ENCODE peak calls at places on chromosomes 7 and 10, in seven cellular contexts. J is GM06990; M is CD8-positive, alpha-beta memory T cell; I is heart left ventricle; R is MM.1S; X is adrenal gland; Z is uterus. B is an unnamed sample. For H3K36me3, the result is how much of the 10 kb centered on the place peaks cover.

GRCh38 chr10:37860494-37861190 is 3.2 kb upstream of the ZNF248 start:
- DNase-seq in I (no peak), J (no peak), R (peak), M (no peak), X (no peak), Z (peak), B (peak)

GRCh38 chr7:100087055-100087750 is 1.6 kb upstream of the COPS6 start:
- DNase-seq in I (no peak), J (no peak), M (no peak), Z (peak), R (no peak), X (no peak), B (peak)

GRCh38 chr7:75817112-75817511 is 3.5 kb upstream of the CCL24 start:
- DNase-seq in Z (no peak), X (no peak), I (no peak), M (no peak), R (no peak), J (no peak), B (no peak)

GRCh38 chr7:47085491-47086275 is 496.2 kb downstream of the TNS3 start:
- DNase-seq in R (no peak), Z (no peak), X (no peak), M (no peak), I (no peak), J (no peak), B (no peak)

GRCh38 chr10:6674282-6674681 is 94.2 kb upstream of the PRKCQ start:
- DNase-seq in X (no peak), J (no peak), I (no peak), M (no peak), Z (no peak), R (peak), B (no peak)

GRCh38 chr10:60044221-60044620 is 137.9 kb upstream of the CCDC6 start:
- DNase-seq in M (no peak), Z (no peak), J (no peak), I (no peak), X (no peak), R (no peak), B (no peak)

GRCh38 chr10:45655219-45655618 is 17.4 kb downstream of the ZFAND4 start:
- DNase-seq in Z (no peak), J (no peak), X (no peak), I (no peak), R (no peak), M (no peak), B (no peak)

GRCh38 chr10:125451319-125451718 is 231.6 kb downstream of the TEX36 start:
- DNase-seq in Z (no peak), I (no peak), X (no peak), J (no peak), R (no peak), M (no peak), B (no peak)

GRCh38 chr10:60717852-60718251 is 60.4 kb upstream of the CDK1 start:
- DNase-seq in R (peak), J (no peak), I (no peak), M (no peak), Z (no peak), X (no peak), B (no peak)

GRCh38 chr10:76411719-76412435 is 980.5 kb downstream of the LRMDA start:
- DNase-seq in R (no peak), X (no peak), Z (peak), I (peak), J (no peak), M (no peak), B (no peak)

GRCh38 chr10:100872034-100872791 is 40.5 kb upstream of the SLF2 start:
- DNase-seq in I (no peak), M (no peak), J (peak), Z (no peak), R (peak), X (no peak), B (no peak)

GRCh38 chr10:130770018-130770630 is 541.4 kb downstream of the TCERG1L start:
- DNase-seq in R (no peak), J (no peak), X (no peak), I (no peak), M (no peak), Z (no peak), B (no peak)

GRCh38 chr7:94907420-94908203 is at the start of gene PPP1R9A:
- DNase-seq in M (no peak), R (peak), Z (peak), I (peak), J (peak), X (peak), B (no peak)

GRCh38 chr7:84953294-84953693 is 233.6 kb downstream of the SEMA3D start:
- DNase-seq in J (no peak), I (no peak), M (no peak), R (no peak), X (no peak), Z (no peak), B (no peak)

GRCh38 chr7:146681487-146681886 is 564.9 kb downstream of the CNTNAP2 start:
- DNase-seq in J (no peak), I (no peak), X (no peak), R (no peak), Z (no peak), M (no peak), B (no peak)

GRCh38 chr10:30538086-30538485 is 91.5 kb downstream of the LYZL2 start:
- DNase-seq in R (no peak), I (no peak), X (no peak), J (no peak), Z (no peak), M (no peak), B (no peak)

GRCh38 chr7:19116121-19117080 is 1.0 kb downstream of the TWIST1 start:
- DNase-seq in M (no peak), Z (peak), I (peak), R (peak), J (peak), X (no peak), B (no peak)

GRCh38 chr7:12884033-12884432 is 196.6 kb downstream of the ARL4A start:
- DNase-seq in R (no peak), Z (no peak), M (no peak), J (no peak), X (no peak), I (no peak), B (no peak)

GRCh38 chr10:51389415-51390342 is 309.7 kb downstream of the CSTF2T start:
- DNase-seq in M (peak), R (peak), J (no peak), Z (no peak), I (peak), X (no peak), B (peak)

GRCh38 chr10:96648297-96648696 is 61.5 kb upstream of the TM9SF3 start:
- DNase-seq in X (no peak), M (no peak), R (no peak), I (no peak), J (no peak), Z (no peak), B (no peak)

GRCh38 chr7:44104880-44105771 is 981 bp downstream of the AEBP1 start:
- DNase-seq in I (no peak), X (no peak), Z (peak), J (no peak), M (no peak), R (no peak), B (peak)

GRCh38 chr7:143900230-143900766 is 1.7 kb downstream of the TCAF1 start:
- DNase-seq in X (peak), Z (no peak), R (no peak), I (no peak), J (no peak), M (no peak), B (no peak)

GRCh38 chr7:86320886-86321285 is 322.8 kb upstream of the GRM3 start:
- DNase-seq in Z (no peak), X (no peak), I (no peak), R (no peak), J (no peak), M (no peak), B (no peak)

GRCh38 chr7:76332073-76332472 is 26.7 kb downstream of the YWHAG start:
- DNase-seq in I (no peak), X (no peak), M (no peak), Z (no peak), J (no peak), R (no peak), B (no peak)

GRCh38 chr7:5553298-5553877 is 129.8 kb upstream of the TNRC18 start:
- DNase-seq in X (no peak), Z (no peak), I (no peak), M (no peak), R (no peak), J (no peak), B (no peak)

GRCh38 chr10:95440756-95441546 is 120.2 kb downstream of the SORBS1 start:
- DNase-seq in I (no peak), X (no peak), M (no peak), J (no peak), Z (no peak), R (peak), B (no peak)

GRCh38 chr7:149202831-149203231 is 7.5 kb downstream of the ZNF282 start:
- DNase-seq in M (no peak), R (no peak), Z (no peak), J (no peak), X (no peak), I (no peak), B (no peak)

GRCh38 chr7:38276096-38276857 is 2.8 kb upstream of the TARP start:
- DNase-seq in R (no peak), Z (no peak), X (no peak), M (no peak), I (no peak), J (no peak), B (no peak)

GRCh38 chr10:67785098-67785497 is 52.9 kb downstream of the DNAJC12 start:
- DNase-seq in M (no peak), Z (no peak), X (no peak), R (no peak), I (no peak), J (no peak), B (no peak)

GRCh38 chr7:20198295-20198694 is 18.9 kb downstream of the MACC1 start:
- DNase-seq in Z (no peak), X (no peak), J (no peak), R (no peak), M (no peak), I (no peak), B (no peak)

GRCh38 chr10:73717564-73717963 is 19.7 kb upstream of the AGAP5 start:
- DNase-seq in X (peak), R (peak), I (no peak), Z (no peak), M (no peak), J (no peak), B (no peak)

GRCh38 chr7:155831807-155832524 is 19.7 kb upstream of the SHH start:
- DNase-seq in M (no peak), I (no peak), R (no peak), X (no peak), J (no peak), Z (no peak), B (no peak)

GRCh38 chr10:80078448-80079311 is at the start of gene TMEM254:
- DNase-seq in J (peak), R (peak), M (peak), X (peak), Z (peak), I (peak), B (peak)

GRCh38 chr10:89404648-89405047 is 9.7 kb upstream of the IFIT5 start:
- DNase-seq in I (no peak), Z (no peak), X (no peak), J (no peak), R (no peak), M (no peak), B (no peak)

GRCh38 chr7:151066273-151066974 is 7.0 kb downstream of the SLC4A2 start:
- DNase-seq in R (no peak), M (no peak), J (no peak), I (no peak), X (no peak), Z (no peak), B (no peak)

GRCh38 chr7:151064993-151065392 is 5.6 kb downstream of the SLC4A2 start:
- DNase-seq in I (no peak), R (no peak), X (no peak), J (no peak), M (no peak), Z (no peak), B (no peak)

GRCh38 chr7:151064454-151064853 is 5.1 kb downstream of the SLC4A2 start:
- DNase-seq in J (no peak), X (no peak), R (no peak), I (no peak), Z (no peak), M (no peak), B (no peak)

GRCh38 chr7:151063212-151063561 is 3.8 kb downstream of the SLC4A2 start:
- DNase-seq in R (no peak), Z (peak), J (no peak), M (no peak), I (no peak), X (peak), B (no peak)

GRCh38 chr7:151065516-151065915 is 6.1 kb downstream of the SLC4A2 start:
- DNase-seq in R (no peak), M (no peak), X (no peak), I (no peak), J (no peak), Z (no peak), B (no peak)
- H3K36me3 ChIP-seq in R (under half), M (under half), X (half or more), I (half or more), J (under half), Z (under half), B (under half)

GRCh38 chr7:74026406-74027123 is 1.4 kb upstream of the ELN start:
- DNase-seq in J (peak), I (peak), Z (peak), X (peak), M (peak), R (peak), B (no peak)
- H3K36me3 ChIP-seq in J (under half), I (under half), Z (under half), X (under half), M (under half), R (under half), B (under half)

GRCh38 chr7:23380556-23380955 is 81.4 kb downstream of the MALSU1 start:
- DNase-seq in I (no peak), J (no peak), M (no peak), X (no peak), R (no peak), Z (no peak), B (no peak)

GRCh38 chr7:23380961-23381360 is 81.8 kb downstream of the MALSU1 start:
- DNase-seq in I (no peak), M (no peak), Z (no peak), X (no peak), R (no peak), J (no peak), B (no peak)

GRCh38 chr7:23387583-23387982 is 82.7 kb downstream of the IGF2BP3 start:
- DNase-seq in J (no peak), Z (no peak), R (no peak), X (no peak), I (no peak), M (no peak), B (no peak)

GRCh38 chr7:23383225-23383624 is 84.1 kb downstream of the MALSU1 start:
- DNase-seq in M (no peak), J (no peak), Z (no peak), I (no peak), X (no peak), R (no peak), B (no peak)

GRCh38 chr7:23385120-23385519 is 85.2 kb downstream of the IGF2BP3 start:
- DNase-seq in M (no peak), X (no peak), Z (no peak), R (no peak), I (no peak), J (no peak), B (no peak)
- H3K36me3 ChIP-seq in M (under half), X (under half), Z (under half), R (under half), I (under half), J (under half), B (under half)

DNA sequence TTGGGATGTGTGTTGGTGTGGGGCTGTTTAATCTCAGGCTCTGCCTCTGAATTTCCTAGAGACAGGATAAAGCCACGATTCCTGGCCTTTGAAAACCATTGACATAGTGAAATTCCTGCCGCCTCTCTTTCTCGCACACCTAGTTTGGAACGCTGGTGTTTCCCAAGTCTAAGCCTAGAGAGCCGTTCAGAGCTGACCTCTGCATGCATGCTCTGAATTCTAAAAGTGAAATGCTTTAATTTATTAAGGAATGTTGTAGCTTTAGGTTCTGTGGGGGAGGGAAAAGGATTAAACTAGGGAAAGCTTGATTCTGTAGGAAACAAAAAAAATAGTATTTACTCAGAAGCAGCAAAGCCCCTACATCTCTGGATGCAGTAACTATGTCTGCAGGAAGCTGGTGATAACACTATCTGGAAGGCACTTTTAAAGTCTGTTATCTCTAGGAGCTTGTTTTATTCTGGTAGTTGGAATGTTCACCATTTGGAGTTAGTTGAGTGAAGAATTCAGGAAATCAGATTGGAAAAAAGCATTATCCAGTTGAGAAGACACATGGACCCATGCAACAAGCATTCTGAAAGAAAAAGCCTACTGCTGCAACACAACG is 27.3 kb downstream of the PFKP start:
- DNase-seq in R (no peak), Z (no peak), X (no peak), M (no peak), J (no peak), I (no peak), B (no peak)
- H3K36me3 ChIP-seq in R (under half), Z (under half), X (under half), M (under half), J (under half), I (under half), B (under half)

GRCh38 chr7:2372724-2373123 is 18.1 kb downstream of the EIF3B start:
- DNase-seq in X (no peak), M (no peak), J (no peak), Z (no peak), I (no peak), R (no peak), B (no peak)

GRCh38 chr7:2374401-2374800 is 19.8 kb downstream of the EIF3B start:
- DNase-seq in J (no peak), I (no peak), R (no peak), M (no peak), Z (no peak), X (no peak), B (no peak)

GRCh38 chr7:2374830-2375728 is 20.5 kb downstream of the EIF3B start:
- DNase-seq in J (no peak), X (no peak), R (no peak), Z (no peak), M (no peak), I (no peak), B (no peak)

GRCh38 chr7:2373124-2373556 is 18.5 kb downstream of the EIF3B start:
- DNase-seq in J (no peak), I (no peak), Z (no peak), R (no peak), X (no peak), M (no peak), B (no peak)

GRCh38 chr7:2373646-2374045 is 19.0 kb downstream of the EIF3B start:
- DNase-seq in Z (no peak), J (no peak), I (no peak), M (no peak), X (no peak), R (no peak), B (no peak)
- H3K36me3 ChIP-seq in Z (under half), J (half or more), I (half or more), M (half or more), X (half or more), R (under half), B (under half)

B was measured in kidney epithelial cell.